ENCODE peak calls at places on chromosomes 4 and X, in nine cellular contexts. One of them, this sample, is unnamed. For H3K4me1, the result is how much of the 10 kb centered on the place peaks cover.

GRCh38 chrX:30995060-30995700 is 76.7 kb downstream of the FTHL17 start:
- DNase-seq in A549: no peak
- DNase-seq in PC-3: no peak
- DNase-seq in suprapubic skin: no peak
- DNase-seq in heart right ventricle: no peak
- DNase-seq in ascending aorta: no peak
- DNase-seq in pancreas: no peak
- DNase-seq in OCI-LY7: no peak
- DNase-seq in Caco-2: no peak
- DNase-seq in this sample: no peak

GRCh38 chr4:52244773-52245360 is 193.8 kb downstream of the SPATA18 start:
- DNase-seq in pancreas: no peak
- DNase-seq in A549: no peak
- DNase-seq in Caco-2: no peak
- DNase-seq in suprapubic skin: no peak
- DNase-seq in OCI-LY7: no peak
- DNase-seq in ascending aorta: no peak
- DNase-seq in PC-3: peak
- DNase-seq in heart right ventricle: no peak
- DNase-seq in this sample: no peak

GRCh38 chrX:131045786-131046185 is 12.4 kb upstream of the ARHGAP36 start:
- DNase-seq in Caco-2: no peak
- DNase-seq in A549: no peak
- DNase-seq in heart right ventricle: no peak
- DNase-seq in ascending aorta: no peak
- DNase-seq in suprapubic skin: no peak
- DNase-seq in OCI-LY7: no peak
- DNase-seq in PC-3: no peak
- DNase-seq in pancreas: no peak
- DNase-seq in this sample: no peak

GRCh38 chrX:141652315-141652714 is 46.2 kb downstream of the SPANXD start:
- DNase-seq in pancreas: no peak
- DNase-seq in PC-3: peak
- DNase-seq in Caco-2: no peak
- DNase-seq in suprapubic skin: no peak
- DNase-seq in ascending aorta: no peak
- DNase-seq in OCI-LY7: no peak
- DNase-seq in A549: no peak
- DNase-seq in heart right ventricle: no peak
- DNase-seq in this sample: no peak

GRCh38 chrX:77446029-77446585 is 1.1 kb upstream of the FGF16 start:
- DNase-seq in OCI-LY7: no peak
- DNase-seq in ascending aorta: no peak
- DNase-seq in heart right ventricle: no peak
- DNase-seq in Caco-2: no peak
- DNase-seq in PC-3: no peak
- DNase-seq in A549: no peak
- DNase-seq in pancreas: no peak
- DNase-seq in suprapubic skin: peak
- DNase-seq in this sample: no peak

GRCh38 chr4:137597751-137598493 is 65.6 kb upstream of the PCDH18 start:
- DNase-seq in pancreas: no peak
- DNase-seq in heart right ventricle: no peak
- DNase-seq in ascending aorta: no peak
- DNase-seq in OCI-LY7: no peak
- DNase-seq in Caco-2: no peak
- DNase-seq in PC-3: no peak
- DNase-seq in A549: no peak
- DNase-seq in suprapubic skin: no peak
- DNase-seq in this sample: no peak

GRCh38 chrX:51867626-51868025 is 25.8 kb upstream of the MAGED1 start:
- DNase-seq in heart right ventricle: no peak
- DNase-seq in suprapubic skin: no peak
- DNase-seq in Caco-2: no peak
- DNase-seq in OCI-LY7: no peak
- DNase-seq in pancreas: no peak
- DNase-seq in ascending aorta: no peak
- DNase-seq in PC-3: no peak
- DNase-seq in A549: no peak
- DNase-seq in this sample: no peak

GRCh38 chr4:124414641-124415040 is 297.9 kb downstream of the ANKRD50 start:
- DNase-seq in PC-3: peak
- DNase-seq in pancreas: no peak
- DNase-seq in Caco-2: no peak
- DNase-seq in A549: no peak
- DNase-seq in suprapubic skin: no peak
- DNase-seq in heart right ventricle: no peak
- DNase-seq in OCI-LY7: no peak
- DNase-seq in ascending aorta: no peak
- DNase-seq in this sample: no peak

GRCh38 chr4:41933997-41934812 is 1.0 kb upstream of the TMEM33 start:
- DNase-seq in PC-3: no peak
- DNase-seq in heart right ventricle: no peak
- DNase-seq in pancreas: peak
- DNase-seq in A549: peak
- DNase-seq in ascending aorta: no peak
- DNase-seq in OCI-LY7: no peak
- DNase-seq in Caco-2: no peak
- DNase-seq in suprapubic skin: no peak
- DNase-seq in this sample: no peak

GRCh38 chrX:65685112-65685511 is 17.7 kb downstream of the MSN start:
- DNase-seq in ascending aorta: no peak
- DNase-seq in PC-3: no peak
- DNase-seq in A549: no peak
- DNase-seq in pancreas: no peak
- DNase-seq in Caco-2: no peak
- DNase-seq in OCI-LY7: no peak
- DNase-seq in heart right ventricle: no peak
- DNase-seq in suprapubic skin: no peak
- DNase-seq in this sample: no peak
- H3K4me1 ChIP-seq in ascending aorta: half or more
- H3K4me1 ChIP-seq in PC-3: under half
- H3K4me1 ChIP-seq in A549: half or more
- H3K4me1 ChIP-seq in pancreas: under half
- H3K4me1 ChIP-seq in Caco-2: under half
- H3K4me1 ChIP-seq in OCI-LY7: half or more
- H3K4me1 ChIP-seq in heart right ventricle: under half
- H3K4me1 ChIP-seq in suprapubic skin: under half
- H3K4me1 ChIP-seq in this sample: under half

GRCh38 chr4:682490-683172 is 6.3 kb downstream of the SLC49A3 start:
- DNase-seq in ascending aorta: no peak
- DNase-seq in Caco-2: no peak
- DNase-seq in A549: no peak
- DNase-seq in PC-3: no peak
- DNase-seq in suprapubic skin: peak
- DNase-seq in OCI-LY7: no peak
- DNase-seq in heart right ventricle: no peak
- DNase-seq in pancreas: no peak
- DNase-seq in this sample: no peak

GRCh38 chr4:683247-683897 is 5.6 kb downstream of the SLC49A3 start:
- DNase-seq in OCI-LY7: no peak
- DNase-seq in suprapubic skin: no peak
- DNase-seq in PC-3: no peak
- DNase-seq in ascending aorta: no peak
- DNase-seq in pancreas: no peak
- DNase-seq in Caco-2: no peak
- DNase-seq in A549: no peak
- DNase-seq in heart right ventricle: no peak
- DNase-seq in this sample: no peak

GRCh38 chr4:680931-681645 is 6.7 kb downstream of the MYL5 start:
- DNase-seq in Caco-2: peak
- DNase-seq in pancreas: no peak
- DNase-seq in OCI-LY7: no peak
- DNase-seq in A549: peak
- DNase-seq in PC-3: peak
- DNase-seq in heart right ventricle: peak
- DNase-seq in suprapubic skin: peak
- DNase-seq in ascending aorta: no peak
- DNase-seq in this sample: no peak

GRCh38 chr4:680565-680930 is 6.2 kb downstream of the MYL5 start:
- DNase-seq in OCI-LY7: no peak
- DNase-seq in A549: no peak
- DNase-seq in Caco-2: no peak
- DNase-seq in pancreas: no peak
- DNase-seq in heart right ventricle: no peak
- DNase-seq in PC-3: peak
- DNase-seq in suprapubic skin: peak
- DNase-seq in ascending aorta: no peak
- DNase-seq in this sample: no peak

DNA sequence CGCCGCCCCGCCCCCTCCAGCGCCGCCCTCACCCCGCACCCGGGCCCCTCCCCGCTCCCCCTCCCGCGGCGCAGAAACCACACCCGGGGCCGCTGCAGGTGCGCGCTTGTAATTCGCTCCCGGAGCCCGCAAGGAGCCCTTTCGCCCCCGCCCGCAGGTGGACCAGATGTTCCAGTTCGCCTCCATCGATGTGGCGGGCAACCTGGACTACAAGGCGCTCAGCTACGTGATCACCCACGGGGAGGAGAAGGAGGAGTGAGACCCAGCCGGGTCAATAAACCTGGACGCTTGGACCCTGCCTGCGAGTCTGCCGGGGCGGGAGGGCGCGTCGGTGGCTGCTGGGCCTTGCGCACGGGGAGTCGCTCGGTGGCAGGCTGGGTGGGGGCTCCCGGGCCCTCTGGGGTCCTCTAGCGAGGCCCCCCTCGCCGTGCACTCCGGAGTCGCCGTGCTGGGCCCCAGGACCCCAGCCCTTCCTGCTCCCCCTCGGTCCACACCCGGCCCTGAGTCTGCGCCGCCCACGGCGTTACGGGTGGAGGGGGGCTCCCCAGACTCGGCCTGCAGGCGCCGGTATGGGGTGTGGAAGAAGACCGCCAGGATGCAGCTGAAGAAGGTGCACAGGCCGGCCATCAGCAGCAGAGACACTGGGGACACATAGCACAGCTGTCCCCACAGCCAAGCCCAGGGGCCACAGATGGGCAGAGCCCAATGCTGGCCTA is 7.1 kb downstream of the SLC49A3 start:
- DNase-seq in heart right ventricle: no peak
- DNase-seq in PC-3: peak
- DNase-seq in suprapubic skin: peak
- DNase-seq in ascending aorta: no peak
- DNase-seq in A549: peak
- DNase-seq in Caco-2: peak
- DNase-seq in pancreas: no peak
- DNase-seq in OCI-LY7: no peak
- DNase-seq in this sample: no peak
- H3K4me3 ChIP-seq in heart right ventricle: no peak
- H3K4me3 ChIP-seq in PC-3: peak
- H3K4me3 ChIP-seq in suprapubic skin: peak
- H3K4me3 ChIP-seq in ascending aorta: no peak
- H3K4me3 ChIP-seq in A549: peak
- H3K4me3 ChIP-seq in Caco-2: peak
- H3K4me3 ChIP-seq in pancreas: peak
- H3K4me3 ChIP-seq in OCI-LY7: no peak
- H3K4me3 ChIP-seq in this sample: no peak

DNA sequence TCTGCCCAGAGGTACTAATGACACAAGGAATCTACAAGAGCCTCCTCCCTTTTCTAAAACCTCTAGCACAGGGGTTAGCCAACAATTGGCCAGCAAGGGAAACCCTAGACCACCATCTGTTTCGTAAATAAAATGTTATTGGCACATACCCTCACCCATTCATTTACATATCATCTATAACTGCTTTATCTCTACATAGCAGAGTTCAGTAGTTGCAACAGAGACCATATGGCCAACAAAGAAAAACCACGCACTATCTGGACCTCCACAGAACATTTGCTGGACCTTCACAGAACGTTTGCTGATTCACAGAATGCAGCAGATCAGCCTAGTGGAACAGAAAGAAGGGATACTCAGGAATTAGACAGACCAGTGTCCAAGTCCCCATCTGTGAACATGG is 9.4 kb downstream of the SLC2A9 start:
- DNase-seq in ascending aorta: no peak
- DNase-seq in Caco-2: no peak
- DNase-seq in heart right ventricle: no peak
- DNase-seq in OCI-LY7: no peak
- DNase-seq in pancreas: no peak
- DNase-seq in suprapubic skin: no peak
- DNase-seq in A549: no peak
- DNase-seq in PC-3: no peak
- DNase-seq in this sample: no peak
- H3K4me1 ChIP-seq in ascending aorta: under half
- H3K4me1 ChIP-seq in Caco-2: under half
- H3K4me1 ChIP-seq in heart right ventricle: under half
- H3K4me1 ChIP-seq in OCI-LY7: under half
- H3K4me1 ChIP-seq in pancreas: under half
- H3K4me1 ChIP-seq in suprapubic skin: under half
- H3K4me1 ChIP-seq in A549: under half
- H3K4me1 ChIP-seq in PC-3: under half
- H3K4me1 ChIP-seq in this sample: under half

GRCh38 chr4:24578364-24578763 is 6.0 kb downstream of the DHX15 start:
- DNase-seq in PC-3: no peak
- DNase-seq in A549: no peak
- DNase-seq in OCI-LY7: no peak
- DNase-seq in suprapubic skin: no peak
- DNase-seq in ascending aorta: no peak
- DNase-seq in pancreas: no peak
- DNase-seq in heart right ventricle: no peak
- DNase-seq in Caco-2: no peak
- DNase-seq in this sample: no peak

GRCh38 chr4:24583451-24584174 is 741 bp downstream of the DHX15 start:
- DNase-seq in pancreas: peak
- DNase-seq in ascending aorta: peak
- DNase-seq in OCI-LY7: peak
- DNase-seq in Caco-2: peak
- DNase-seq in heart right ventricle: peak
- DNase-seq in PC-3: peak
- DNase-seq in suprapubic skin: peak
- DNase-seq in A549: peak
- DNase-seq in this sample: no peak

GRCh38 chr4:24584175-24584850 is at the start of gene DHX15:
- DNase-seq in A549: peak
- DNase-seq in suprapubic skin: peak
- DNase-seq in Caco-2: peak
- DNase-seq in PC-3: peak
- DNase-seq in pancreas: peak
- DNase-seq in heart right ventricle: peak
- DNase-seq in ascending aorta: peak
- DNase-seq in OCI-LY7: peak
- DNase-seq in this sample: peak

DNA sequence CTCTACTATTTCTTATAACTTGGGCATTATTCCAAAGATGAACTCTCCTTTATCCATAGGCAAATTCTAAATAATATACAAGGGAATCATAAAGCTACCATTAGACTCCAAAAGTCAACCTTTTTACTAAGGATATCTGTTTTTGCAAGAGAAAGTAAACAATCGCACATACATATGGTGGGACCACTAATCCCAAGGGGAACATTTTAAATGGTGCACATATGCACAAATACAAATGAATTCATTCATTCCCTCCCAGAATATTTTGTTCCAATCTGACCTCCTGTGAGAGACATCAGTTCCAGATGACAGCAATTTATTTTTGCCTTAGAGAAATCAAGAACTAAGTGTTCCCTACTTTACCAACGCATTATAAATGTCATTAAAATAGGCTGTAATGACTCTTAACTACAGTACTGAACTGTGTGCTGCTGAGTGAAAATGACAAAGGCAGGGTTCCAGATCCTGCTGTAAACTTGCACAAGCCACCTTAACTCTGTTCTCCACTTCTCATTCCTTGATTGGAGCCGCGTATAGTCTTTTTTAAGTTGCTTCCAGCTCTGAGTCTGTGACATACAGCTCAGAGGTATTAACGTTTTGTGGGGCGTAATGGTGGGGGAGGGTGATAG is 2.0 kb downstream of the DHX15 start:
- DNase-seq in suprapubic skin: no peak
- DNase-seq in Caco-2: no peak
- DNase-seq in heart right ventricle: no peak
- DNase-seq in PC-3: no peak
- DNase-seq in pancreas: no peak
- DNase-seq in ascending aorta: no peak
- DNase-seq in A549: no peak
- DNase-seq in OCI-LY7: no peak
- DNase-seq in this sample: no peak
- H3K4me3 ChIP-seq in suprapubic skin: peak
- H3K4me3 ChIP-seq in Caco-2: peak
- H3K4me3 ChIP-seq in heart right ventricle: peak
- H3K4me3 ChIP-seq in PC-3: peak
- H3K4me3 ChIP-seq in pancreas: peak
- H3K4me3 ChIP-seq in ascending aorta: peak
- H3K4me3 ChIP-seq in A549: peak
- H3K4me3 ChIP-seq in OCI-LY7: peak
- H3K4me3 ChIP-seq in this sample: peak

This sample was measured in esophagus squamous epithelium.